ENCODE peak calls at places on chromosome 21, in six cellular contexts. S is Peyer's patch, O is AG04449, J is tibial artery, A is cardiac fibroblast, X is thoracic aorta. Y is an unnamed sample.
A peak's percentile ranks its signal among the peaks of the same experiment; 100 is the strongest.

GRCh38 chr21:17391811-17392340 is 121.0 kb upstream of the CXADR start:
- DNase-seq in S (no peak), O (no peak), J (no peak), A (no peak), X (no peak), Y (no peak)

GRCh38 chr21:37257526-37257966 is 9.6 kb downstream of the VPS26C start:
- DNase-seq in S (no peak), O (no peak), J (no peak), A (peak; percentile 48), X (no peak), Y (peak; percentile 44)

GRCh38 chr21:41425954-41426655 is at the start of gene MX1:
- DNase-seq in S (peak; percentile 94), O (no peak), J (peak; percentile 68), A (peak; percentile 53), X (no peak), Y (peak; percentile 19)

GRCh38 chr21:41258617-41259016 is 58.0 kb upstream of the FAM3B start:
- DNase-seq in S (no peak), O (no peak), J (no peak), A (no peak), X (no peak), Y (no peak)

GRCh38 chr21:23887709-23888303 is 1719.5 kb downstream of the MRPL39 start:
- DNase-seq in S (peak; percentile 56), O (no peak), J (no peak), A (no peak), X (no peak), Y (no peak)

GRCh38 chr21:39703578-39703977 is 41.4 kb upstream of the IGSF5 start:
- DNase-seq in S (no peak), O (no peak), J (no peak), A (no peak), X (no peak), Y (no peak)

GRCh38 chr21:30831194-30831765 is 1.7 kb upstream of the KRTAP7-1 start:
- DNase-seq in S (no peak), O (no peak), J (no peak), A (peak; percentile 2), X (no peak), Y (peak; percentile 10)

GRCh38 chr21:37367758-37368535 is 1.4 kb downstream of the DYRK1A start:
- DNase-seq in S (peak; percentile 58), O (no peak), J (peak; percentile 47), A (peak; percentile 59), X (no peak), Y (peak; percentile 46)

GRCh38 chr21:18350216-18350615 is 53.4 kb downstream of the TMPRSS15 start:
- DNase-seq in S (no peak), O (no peak), J (no peak), A (no peak), X (no peak), Y (peak; percentile 7)

GRCh38 chr21:41632748-41633475 is 125.0 kb upstream of the TMPRSS2 start:
- DNase-seq in S (no peak), O (no peak), J (no peak), A (no peak), X (no peak), Y (no peak)

GRCh38 chr21:17389311-17389710 is 123.5 kb upstream of the CXADR start:
- DNase-seq in S (no peak), O (no peak), J (no peak), A (no peak), X (no peak), Y (no peak)

GRCh38 chr21:25563399-25564116 is 43.7 kb downstream of the MRPL39 start:
- DNase-seq in S (peak; percentile 58), O (no peak), J (no peak), A (peak; percentile 33), X (no peak), Y (peak; percentile 29)

GRCh38 chr21:41751621-41752020 is 15.2 kb downstream of the RIPK4 start:
- DNase-seq in S (no peak), O (no peak), J (no peak), A (no peak), X (no peak), Y (no peak)

GRCh38 chr21:14690886-14691285 is 144.8 kb upstream of the SAMSN1 start:
- DNase-seq in S (no peak), O (no peak), J (no peak), A (no peak), X (no peak), Y (peak; percentile 9)

GRCh38 chr21:17441370-17441769 is 71.5 kb upstream of the CXADR start:
- DNase-seq in S (no peak), O (no peak), J (no peak), A (peak; percentile 62), X (no peak), Y (peak; percentile 76)

GRCh38 chr21:24671901-24672300 is 935.4 kb downstream of the MRPL39 start:
- DNase-seq in S (no peak), O (no peak), J (no peak), A (no peak), X (no peak), Y (no peak)

GRCh38 chr21:44337941-44338895 is 972 bp downstream of the CFAP410 start:
- DNase-seq in S (peak; percentile 80), O (peak; percentile 5), J (peak; percentile 71), A (peak; percentile 62), X (peak; percentile 50), Y (peak; percentile 50)

GRCh38 chr21:40672602-40673001 is 174.4 kb downstream of the DSCAM start:
- DNase-seq in S (no peak), O (no peak), J (no peak), A (no peak), X (no peak), Y (no peak)

GRCh38 chr21:32770514-32771133 is 931 bp downstream of the PAXBP1 start:
- DNase-seq in S (no peak), O (no peak), J (peak; percentile 24), A (peak; percentile 14), X (no peak), Y (peak; percentile 13)

GRCh38 chr21:14916676-14917141 is 148.1 kb downstream of the NRIP1 start:
- DNase-seq in S (no peak), O (peak; percentile 58), J (no peak), A (peak; percentile 33), X (no peak), Y (no peak)

GRCh38 chr21:44352253-44352860 is 1.1 kb upstream of the TRPM2 start:
- DNase-seq in S (no peak), O (no peak), J (no peak), A (no peak), X (no peak), Y (no peak)

GRCh38 chr21:40052276-40052675 is 185.0 kb downstream of the PCP4 start:
- DNase-seq in S (no peak), O (no peak), J (no peak), A (no peak), X (no peak), Y (no peak)

GRCh38 chr21:19731251-19731650 is 1267.0 kb upstream of the NCAM2 start:
- DNase-seq in S (no peak), O (no peak), J (no peak), A (no peak), X (no peak), Y (no peak)

GRCh38 chr21:37371041-37371397 is 4.4 kb downstream of the DYRK1A start:
- DNase-seq in S (no peak), O (no peak), J (no peak), A (no peak), X (no peak), Y (no peak)

GRCh38 chr21:41766051-41766882 is 585 bp downstream of the RIPK4 start:
- DNase-seq in S (no peak), O (no peak), J (no peak), A (no peak), X (no peak), Y (no peak)

GRCh38 chr21:44499631-44500030 is 40.4 kb downstream of the KRTAP10-1 start:
- DNase-seq in S (no peak), O (no peak), J (no peak), A (no peak), X (no peak), Y (no peak)

GRCh38 chr21:45617021-45617930 is 26.2 kb upstream of the PCBP3 start:
- DNase-seq in S (peak; percentile 44), O (no peak), J (no peak), A (no peak), X (no peak), Y (no peak)
- TF ChIP-seq CTCF in S (no peak), O (peak; percentile 4), J (no peak), A (no peak), X (no peak), Y (no peak)

GRCh38 chr21:34553199-34553952 is 41.4 kb upstream of the KCNE1 start:
- DNase-seq in S (no peak), O (no peak), J (no peak), A (peak; percentile 64), X (no peak), Y (peak; percentile 63)
- H3K4me3 ChIP-seq in S (no peak overlapping the region), O (peak overlapping the region; percentile 45), J (peak overlapping the region; percentile 11), A (no peak overlapping the region), X (peak overlapping the region; percentile 5), Y (peak overlapping the region; percentile 11)

DNA sequence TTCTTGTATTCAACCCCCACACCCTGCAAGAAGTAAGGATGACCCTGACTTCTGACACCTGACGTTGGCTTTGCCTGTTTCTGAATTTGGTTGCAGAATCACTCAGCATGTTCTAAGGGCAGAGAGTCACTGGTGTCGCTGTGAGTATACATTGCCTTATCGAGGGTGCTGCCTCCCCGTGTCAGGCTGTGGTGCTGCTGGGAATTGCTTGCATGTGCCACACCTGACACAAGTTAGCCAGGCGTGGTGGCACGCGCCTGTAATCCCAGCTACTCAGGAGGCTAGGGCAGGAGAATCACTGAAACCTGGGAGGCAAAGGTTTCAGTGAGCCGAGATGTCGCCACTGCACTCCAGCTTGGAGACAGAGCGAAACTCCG is 45.9 kb downstream of the WDR4 start:
- DNase-seq in S (peak; percentile 73), O (no peak), J (no peak), A (peak; percentile 12), X (no peak), Y (no peak)
- TF ChIP-seq CTCF in S (peak; percentile 72), O (peak; percentile 27), J (no peak), A (no peak), X (no peak), Y (no peak)

GRCh38 chr21:16125274-16125673 is 395.5 kb downstream of the USP25 start:
- DNase-seq in S (no peak), O (no peak), J (no peak), A (no peak), X (no peak), Y (no peak)
- H3K4me3 ChIP-seq in S (no peak overlapping the region), O (no peak overlapping the region), J (no peak overlapping the region), A (no peak overlapping the region), X (no peak overlapping the region), Y (no peak overlapping the region)

Y was measured in fibroblast of pulmonary artery.